ENCODE peak calls at places on chromosomes 4 and X, in nine cellular contexts. Y is fibroblast of pulmonary artery, Q is colonic mucosa, X is nephron progenitor cell, S is activated B cell treated with CpG ODN at 0.5 μM for 24 hours, T is OCI-LY7, E is neural crest cell, P is lung, G is uterus. K is an unnamed sample.
A peak's percentile ranks its signal among the peaks of the same experiment; 100 is the strongest.

GRCh38 chrX:19535481-19535880 is 20.2 kb upstream of the MAP3K15 start:
- DNase-seq in Y (peak; percentile 46), Q (no peak), X (no peak), S (no peak), T (peak; percentile 26), E (no peak), P (no peak), G (no peak), K (no peak)

GRCh38 chr4:118012142-118012541 is 22.1 kb upstream of the NDST3 start:
- DNase-seq in Y (no peak), Q (no peak), X (no peak), S (no peak), T (no peak), E (no peak), P (no peak), G (no peak), K (no peak)

GRCh38 chr4:121380448-121381147 is at the start of gene QRFPR:
- DNase-seq in Y (no peak), Q (no peak), X (peak; percentile 60), S (no peak), T (no peak), E (peak; percentile 13), P (no peak), G (no peak), K (no peak)

GRCh38 chr4:23782778-23783455 is 106.9 kb downstream of the PPARGC1A start:
- DNase-seq in Y (no peak), Q (no peak), X (no peak), S (no peak), T (no peak), E (no peak), P (no peak), G (no peak), K (no peak)

GRCh38 chrX:20221902-20222301 is 44.8 kb downstream of the RPS6KA3 start:
- DNase-seq in Y (no peak), Q (no peak), X (no peak), S (no peak), T (no peak), E (no peak), P (no peak), G (no peak), K (no peak)

GRCh38 chr4:84924439-84924838 is 42.1 kb downstream of the WDFY3 start:
- DNase-seq in Y (no peak), Q (no peak), X (no peak), S (no peak), T (no peak), E (no peak), P (no peak), G (no peak), K (no peak)

GRCh38 chr4:7541414-7541810 is 106.7 kb upstream of the PSAPL1 start:
- DNase-seq in Y (no peak), Q (no peak), X (no peak), S (no peak), T (no peak), E (no peak), P (no peak), G (no peak), K (no peak)

GRCh38 chr4:173413043-173413442 is 14.1 kb upstream of the SCRG1 start:
- DNase-seq in Y (peak; percentile 94), Q (no peak), X (no peak), S (no peak), T (no peak), E (no peak), P (no peak), G (no peak), K (no peak)

GRCh38 chr4:110770353-110770752 is 147.5 kb upstream of the PITX2 start:
- DNase-seq in Y (no peak), Q (no peak), X (no peak), S (no peak), T (no peak), E (no peak), P (no peak), G (no peak), K (no peak)

GRCh38 chr4:78552398-78553396 is 1.1 kb downstream of the ANXA3 start:
- DNase-seq in Y (peak; percentile 34), Q (peak; percentile 42), X (no peak), S (no peak), T (no peak), E (no peak), P (peak; percentile 39), G (no peak), K (no peak)

GRCh38 chr4:170259631-170260153 is 169.9 kb upstream of the AADAT start:
- DNase-seq in Y (peak; percentile 76), Q (peak; percentile 87), X (peak; percentile 90), S (no peak), T (peak; percentile 88), E (peak; percentile 92), P (peak; percentile 73), G (peak; percentile 35), K (peak; percentile 53)

GRCh38 chrX:22526339-22526738 is 253.6 kb downstream of the CBLL2 start:
- DNase-seq in Y (peak; percentile 67), Q (no peak), X (no peak), S (no peak), T (no peak), E (no peak), P (no peak), G (no peak), K (peak; percentile 10)

GRCh38 chr4:189087981-189088380 is 852.7 kb upstream of the FRG1 start:
- DNase-seq in Y (no peak), Q (no peak), X (no peak), S (no peak), T (no peak), E (no peak), P (no peak), G (no peak), K (no peak)

GRCh38 chrX:10047133-10047532 is 80.0 kb downstream of the CLDN34 start:
- DNase-seq in Y (no peak), Q (no peak), X (no peak), S (no peak), T (no peak), E (no peak), P (no peak), G (no peak), K (no peak)

GRCh38 chr4:95580226-95580625 is 31.5 kb upstream of the UNC5C start:
- DNase-seq in Y (no peak), Q (no peak), X (no peak), S (no peak), T (no peak), E (no peak), P (no peak), G (no peak), K (no peak)
- TF ChIP-seq CTCF in Y (no peak), Q (no peak), X (no peak), S (no peak), T (no peak), E (no peak), P (no peak), G (no peak), K (no peak)

GRCh38 chrX:7067266-7067665 is 80.2 kb upstream of the STS start:
- DNase-seq in Y (no peak), Q (no peak), X (no peak), S (no peak), T (no peak), E (no peak), P (no peak), G (no peak), K (no peak)

GRCh38 chrX:7069556-7069955 is 78.0 kb upstream of the STS start:
- DNase-seq in Y (no peak), Q (no peak), X (no peak), S (no peak), T (no peak), E (no peak), P (no peak), G (no peak), K (no peak)

GRCh38 chrX:7065473-7065872 is 82.0 kb upstream of the STS start:
- DNase-seq in Y (no peak), Q (no peak), X (no peak), S (no peak), T (no peak), E (no peak), P (no peak), G (no peak), K (no peak)

GRCh38 chrX:7071390-7071789 is 76.1 kb upstream of the STS start:
- DNase-seq in Y (no peak), Q (no peak), X (no peak), S (no peak), T (no peak), E (no peak), P (no peak), G (no peak), K (no peak)

DNA sequence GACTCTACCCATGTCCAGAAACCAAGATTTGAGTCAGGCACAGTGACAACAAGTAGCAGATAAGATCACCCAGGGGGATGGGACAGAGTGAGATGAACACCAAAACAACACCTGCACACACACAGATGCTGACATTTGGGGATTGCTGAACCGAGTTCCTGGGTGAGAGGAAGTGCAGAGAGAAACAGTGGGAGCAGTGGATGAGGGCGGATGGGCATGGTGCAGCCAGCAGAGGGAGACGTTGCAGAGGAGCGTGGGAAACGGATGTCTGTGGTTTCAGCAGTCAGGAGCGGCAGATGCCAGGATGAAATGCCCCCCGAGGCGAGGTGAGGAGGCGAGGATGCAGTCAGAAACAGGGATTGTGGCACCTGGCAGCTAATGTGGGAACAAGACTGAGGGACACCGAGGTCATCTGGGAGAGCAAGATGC is 78.6 kb upstream of the STS start:
- DNase-seq in Y (peak; percentile 8), Q (no peak), X (no peak), S (no peak), T (peak; percentile 42), E (no peak), P (no peak), G (no peak), K (no peak)
- TF ChIP-seq CTCF in Y (peak; percentile 39), Q (no peak), X (no peak), S (no peak), T (peak; percentile 51), E (peak; percentile 33), P (no peak), G (no peak), K (peak; percentile 53)

GRCh38 chr4:183012862-183013855 is 85.9 kb upstream of the WWC2 start:
- DNase-seq in Y (no peak), Q (no peak), X (no peak), S (no peak), T (no peak), E (no peak), P (no peak), G (no peak), K (no peak)
- TF ChIP-seq CTCF in Y (no peak), Q (no peak), X (no peak), S (no peak), T (no peak), E (no peak), P (no peak), G (no peak), K (no peak)

GRCh38 chr4:41614519-41614918 is 76.6 kb downstream of the LIMCH1 start:
- DNase-seq in Y (no peak), Q (no peak), X (no peak), S (no peak), T (no peak), E (no peak), P (no peak), G (no peak), K (no peak)

GRCh38 chr4:41613782-41614181 is 75.8 kb downstream of the LIMCH1 start:
- DNase-seq in Y (no peak), Q (no peak), X (no peak), S (no peak), T (no peak), E (no peak), P (no peak), G (no peak), K (no peak)

GRCh38 chr4:41622816-41623215 is 84.9 kb downstream of the LIMCH1 start:
- DNase-seq in Y (no peak), Q (no peak), X (no peak), S (no peak), T (no peak), E (no peak), P (no peak), G (no peak), K (no peak)

GRCh38 chr4:41620594-41621256 is 82.8 kb downstream of the LIMCH1 start:
- DNase-seq in Y (no peak), Q (no peak), X (no peak), S (no peak), T (no peak), E (no peak), P (no peak), G (no peak), K (no peak)

GRCh38 chr4:41619161-41619560 is 81.2 kb downstream of the LIMCH1 start:
- DNase-seq in Y (no peak), Q (no peak), X (no peak), S (no peak), T (no peak), E (no peak), P (no peak), G (no peak), K (no peak)
- TF ChIP-seq CTCF in Y (no peak), Q (no peak), X (no peak), S (no peak), T (no peak), E (no peak), P (no peak), G (no peak), K (no peak)